ENCODE peak calls at places on chromosomes 4 and X, in seven cellular contexts. L is HCT116, S is H9, F is fibroblast of lung, X is GM23248, B is IMR-90, V is mammary epithelial cell. D is an unnamed sample.

GRCh38 chr4:10783351-10783750 is 98.8 kb upstream of the CLNK start:
- DNase-seq in X (peak), L (no peak), F (peak), B (peak), V (peak), S (no peak), D (peak)

GRCh38 chr4:132502096-132502552 is 647.0 kb upstream of the PCDH10 start:
- DNase-seq in S (no peak), X (no peak), V (no peak), F (no peak), B (no peak), L (no peak), D (no peak)

GRCh38 chrX:24506082-24506481 is 41.0 kb downstream of the PDK3 start:
- DNase-seq in X (peak), S (no peak), V (peak), F (peak), B (peak), L (no peak), D (peak)

GRCh38 chr4:127632420-127633403 is at the start of gene INTU:
- DNase-seq in V (peak), X (peak), F (peak), S (peak), B (peak), L (peak), D (peak)

GRCh38 chr4:26288308-26288982 is 32.4 kb upstream of the RBPJ start:
- DNase-seq in V (no peak), X (peak), F (peak), L (no peak), S (no peak), B (peak), D (peak)

GRCh38 chr4:61401771-61402170 is 201.6 kb downstream of the ADGRL3 start:
- DNase-seq in F (no peak), L (no peak), X (no peak), B (no peak), S (no peak), V (no peak), D (no peak)

GRCh38 chrX:25034889-25035288 is 19.1 kb upstream of the ARX start:
- DNase-seq in L (no peak), B (no peak), S (no peak), V (no peak), X (peak), F (no peak), D (no peak)

GRCh38 chr4:123250843-123251242 is 145.8 kb upstream of the SPRY1 start:
- DNase-seq in S (no peak), X (no peak), B (peak), V (peak), L (no peak), F (peak), D (no peak)

GRCh38 chr4:169945636-169946035 is 80.6 kb downstream of the MFAP3L start:
- DNase-seq in B (no peak), X (no peak), S (no peak), F (no peak), L (no peak), V (no peak), D (no peak)

GRCh38 chrX:105331244-105331643 is 110.8 kb upstream of the TEX13A start:
- DNase-seq in V (peak), S (no peak), F (peak), L (no peak), X (no peak), B (peak), D (no peak)

GRCh38 chr4:168883513-168883912 is 126.5 kb downstream of the CBR4 start:
- DNase-seq in F (peak), L (no peak), S (no peak), B (peak), X (peak), V (no peak), D (no peak)

GRCh38 chr4:170008376-170008775 is 17.8 kb downstream of the MFAP3L start:
- DNase-seq in B (no peak), X (peak), F (no peak), V (peak), L (no peak), S (no peak), D (no peak)

GRCh38 chr4:101527186-101527585 is 179.9 kb upstream of the PPP3CA start:
- DNase-seq in B (no peak), X (peak), V (peak), S (no peak), F (peak), L (no peak), D (no peak)

GRCh38 chrX:48480142-48480541 is 4.1 kb downstream of the FTSJ1 start:
- DNase-seq in B (no peak), F (no peak), V (no peak), X (no peak), L (no peak), S (no peak), D (no peak)

GRCh38 chrX:55867254-55867653 is 149.7 kb downstream of the RRAGB start:
- DNase-seq in S (no peak), V (peak), B (peak), F (peak), L (no peak), X (peak), D (no peak)

GRCh38 chr4:14837860-14838259 is 164.4 kb upstream of the CPEB2 start:
- DNase-seq in B (no peak), F (no peak), V (no peak), X (peak), L (no peak), S (peak), D (no peak)

GRCh38 chrX:103613362-103613761 is 5.6 kb downstream of the TCEAL3 start:
- DNase-seq in X (no peak), B (peak), F (no peak), V (no peak), L (no peak), S (no peak), D (no peak)

GRCh38 chrX:40834225-40834624 is 98.9 kb upstream of the MED14 start:
- DNase-seq in L (no peak), F (no peak), S (no peak), V (no peak), B (no peak), X (no peak), D (no peak)

GRCh38 chrX:100376581-100376980 is 33.5 kb downstream of the PCDH19 start:
- DNase-seq in B (peak), L (no peak), S (no peak), X (peak), V (peak), F (peak), D (peak)

GRCh38 chr4:90127706-90128345 is 632 bp downstream of the CCSER1 start:
- DNase-seq in F (peak), B (no peak), X (peak), S (no peak), L (no peak), V (peak), D (peak)
- H2AFZ ChIP-seq in F (no peak), B (peak), X (peak), S (no peak), L (peak), V (peak), D (no peak)

DNA sequence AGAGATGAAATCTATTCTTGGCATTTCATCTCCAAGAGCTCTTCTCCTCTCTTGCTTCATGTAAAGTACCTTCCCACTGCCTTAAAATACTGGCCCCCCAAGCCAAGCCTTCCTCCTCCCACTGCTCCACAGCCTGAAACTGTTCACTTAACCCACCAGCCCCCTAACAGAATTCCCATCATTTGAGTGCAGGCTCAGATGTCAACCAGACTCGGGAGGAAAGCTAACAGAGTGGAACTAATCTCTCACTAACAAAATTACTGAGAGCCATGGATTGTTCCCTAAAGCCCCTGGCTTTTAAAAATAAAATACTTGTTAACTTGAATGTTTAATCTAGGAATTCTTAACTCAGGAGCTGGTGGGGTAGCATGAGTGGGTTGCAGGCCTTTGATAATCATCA is 7.1 kb upstream of the DCUN1D4 start:
- DNase-seq in B (no peak), L (no peak), V (no peak), F (no peak), X (no peak), S (no peak), D (no peak)
- H2AFZ ChIP-seq in B (no peak), L (no peak), V (no peak), F (no peak), X (no peak), S (no peak), D (no peak)

DNA sequence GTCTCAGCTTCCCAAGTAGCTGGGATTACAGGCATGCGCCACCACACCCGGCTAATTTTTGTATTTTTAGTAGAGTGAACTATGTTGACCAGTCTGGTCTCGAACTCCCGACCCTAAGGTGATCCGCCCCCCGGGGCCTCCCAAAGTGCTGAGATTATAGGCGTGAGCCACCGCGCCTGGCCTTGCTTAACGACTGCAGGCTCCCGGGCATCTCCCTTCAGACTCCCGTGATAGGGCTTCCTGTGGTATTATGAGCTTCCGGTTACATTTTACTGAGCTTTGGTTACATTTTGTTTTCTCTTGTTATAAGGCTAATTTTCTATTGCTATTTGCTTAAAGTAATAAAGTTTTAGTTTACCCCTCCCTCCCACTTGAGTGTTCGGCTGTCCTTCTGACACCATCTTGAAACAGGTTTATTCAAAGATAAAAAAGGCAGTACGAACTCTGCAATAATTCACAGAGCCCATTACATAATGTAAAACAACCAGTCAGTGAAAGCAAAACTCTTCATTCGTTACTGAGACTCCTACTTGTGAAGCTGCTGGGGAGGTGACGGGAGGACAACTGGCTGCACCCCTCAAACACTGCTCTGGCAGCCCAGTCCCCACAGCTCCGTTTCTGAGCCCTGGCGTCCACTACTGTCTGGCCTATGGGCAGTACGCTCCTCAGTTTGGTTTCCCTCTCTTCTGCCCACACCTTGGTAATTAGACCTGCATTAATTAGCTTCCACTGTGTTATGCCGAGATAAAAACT is 795.7 kb upstream of the SLIT2 start:
- DNase-seq in L (peak), B (no peak), S (no peak), X (no peak), V (no peak), F (no peak), D (peak)
- H2AFZ ChIP-seq in L (peak), B (no peak), S (no peak), X (no peak), V (no peak), F (no peak), D (no peak)

GRCh38 chrX:153700967-153701366 is 13.2 kb downstream of the SLC6A8 start:
- DNase-seq in V (no peak), F (no peak), L (no peak), X (no peak), S (no peak), B (no peak), D (no peak)

GRCh38 chrX:153702350-153703035 is 14.8 kb downstream of the SLC6A8 start:
- DNase-seq in V (no peak), X (no peak), F (no peak), S (no peak), L (no peak), B (no peak), D (no peak)

GRCh38 chrX:153703036-153703370 is 15.3 kb downstream of the SLC6A8 start:
- DNase-seq in L (no peak), B (peak), V (no peak), F (peak), X (no peak), S (no peak), D (no peak)

GRCh38 chrX:153700376-153700945 is 12.7 kb downstream of the SLC6A8 start:
- DNase-seq in V (no peak), S (no peak), B (no peak), F (no peak), L (no peak), X (no peak), D (no peak)

GRCh38 chrX:153701706-153702105 is 14.0 kb downstream of the SLC6A8 start:
- DNase-seq in L (no peak), S (no peak), B (no peak), X (no peak), F (no peak), V (no peak), D (no peak)
- H2AFZ ChIP-seq in L (no peak), S (no peak), B (no peak), X (no peak), F (no peak), V (no peak), D (no peak)

DNA sequence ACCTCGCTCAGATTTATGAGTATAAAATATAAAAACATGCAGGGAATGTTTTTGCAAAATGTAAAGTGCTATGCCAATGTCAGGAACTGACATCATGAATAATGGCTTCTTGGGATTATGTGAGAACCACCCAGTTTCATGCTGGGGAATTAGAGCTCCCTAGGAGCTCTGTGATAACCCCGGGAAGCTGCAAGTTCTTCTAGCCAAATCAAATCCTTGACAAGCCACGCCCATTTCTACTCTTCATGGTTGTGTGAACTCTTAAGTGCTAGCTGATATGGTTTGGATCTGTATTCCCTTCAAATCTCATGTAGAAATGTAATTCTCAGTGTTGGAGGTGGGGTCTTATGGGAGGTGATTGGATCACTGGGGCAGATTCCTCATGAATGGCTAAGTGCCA is 85.8 kb upstream of the PAK3 start:
- DNase-seq in S (no peak), L (no peak), V (no peak), X (no peak), F (no peak), B (no peak), D (no peak)
- H2AFZ ChIP-seq in S (no peak), L (no peak), V (no peak), X (no peak), F (no peak), B (no peak), D (no peak)

GRCh38 chr4:134628074-134628473 is 426.5 kb upstream of the PABPC4L start:
- DNase-seq in B (no peak), V (no peak), X (no peak), F (peak), S (no peak), L (no peak), D (no peak)

GRCh38 chr4:134634301-134634700 is 432.7 kb upstream of the PABPC4L start:
- DNase-seq in B (no peak), L (no peak), X (no peak), V (no peak), S (no peak), F (no peak), D (no peak)

GRCh38 chr4:134636332-134637055 is 434.9 kb upstream of the PABPC4L start:
- DNase-seq in F (no peak), S (no peak), B (no peak), V (no peak), L (no peak), X (no peak), D (no peak)

GRCh38 chr4:134627386-134627785 is 425.8 kb upstream of the PABPC4L start:
- DNase-seq in X (no peak), F (no peak), L (no peak), B (no peak), S (peak), V (no peak), D (no peak)

DNA sequence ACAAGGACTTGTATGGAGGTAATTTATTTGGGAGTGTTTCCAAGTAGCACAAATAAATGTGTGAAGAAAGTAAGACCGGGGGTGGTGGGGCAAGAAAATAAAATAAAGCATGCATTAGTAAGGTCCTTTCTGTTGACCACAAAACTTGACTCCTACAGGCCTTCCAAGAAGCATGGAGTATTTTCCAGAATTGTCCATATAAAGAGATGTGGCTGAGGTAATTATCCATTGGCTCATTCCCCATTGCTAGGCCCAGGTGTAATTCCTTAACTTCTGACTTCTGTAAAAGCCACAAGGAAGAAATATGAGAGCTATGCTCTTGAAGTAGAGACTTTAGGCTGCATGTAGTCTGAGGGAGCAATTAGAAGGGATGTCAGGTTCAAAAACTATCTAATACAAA is 430.5 kb upstream of the PABPC4L start:
- DNase-seq in B (no peak), V (no peak), X (no peak), L (no peak), S (no peak), F (peak), D (peak)
- H2AFZ ChIP-seq in B (no peak), V (no peak), X (no peak), L (no peak), S (no peak), F (no peak), D (no peak)

DNA sequence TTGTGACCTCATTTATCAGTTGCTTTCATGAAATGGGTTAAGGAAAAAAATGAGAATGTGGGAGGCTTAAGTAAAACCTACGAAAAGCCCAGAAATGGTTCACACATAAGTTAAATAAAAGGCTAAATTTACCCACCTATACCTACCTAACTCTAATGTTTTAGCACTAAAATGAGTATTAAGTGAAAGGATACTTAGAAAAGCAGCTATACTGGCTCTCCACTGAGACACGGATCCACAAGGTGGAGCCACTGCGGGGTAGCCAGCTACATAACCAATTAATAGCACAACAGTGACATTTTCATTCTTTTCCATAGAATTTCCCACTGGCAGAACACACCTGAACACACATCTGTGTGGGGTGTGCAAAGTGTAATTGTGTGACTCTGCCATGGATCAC is 101.9 kb downstream of the MAML3 start:
- DNase-seq in S (no peak), V (peak), B (peak), L (peak), F (peak), X (peak), D (no peak)
- H2AFZ ChIP-seq in S (no peak), V (no peak), B (no peak), L (no peak), F (no peak), X (no peak), D (no peak)

GRCh38 chrX:22196151-22196550 is 76.6 kb upstream of the CBLL2 start:
- DNase-seq in L (no peak), V (no peak), F (no peak), S (no peak), X (peak), B (no peak), D (no peak)

GRCh38 chrX:22194207-22194606 is 78.5 kb upstream of the CBLL2 start:
- DNase-seq in F (no peak), S (no peak), X (no peak), L (no peak), B (no peak), V (no peak), D (no peak)

DNA sequence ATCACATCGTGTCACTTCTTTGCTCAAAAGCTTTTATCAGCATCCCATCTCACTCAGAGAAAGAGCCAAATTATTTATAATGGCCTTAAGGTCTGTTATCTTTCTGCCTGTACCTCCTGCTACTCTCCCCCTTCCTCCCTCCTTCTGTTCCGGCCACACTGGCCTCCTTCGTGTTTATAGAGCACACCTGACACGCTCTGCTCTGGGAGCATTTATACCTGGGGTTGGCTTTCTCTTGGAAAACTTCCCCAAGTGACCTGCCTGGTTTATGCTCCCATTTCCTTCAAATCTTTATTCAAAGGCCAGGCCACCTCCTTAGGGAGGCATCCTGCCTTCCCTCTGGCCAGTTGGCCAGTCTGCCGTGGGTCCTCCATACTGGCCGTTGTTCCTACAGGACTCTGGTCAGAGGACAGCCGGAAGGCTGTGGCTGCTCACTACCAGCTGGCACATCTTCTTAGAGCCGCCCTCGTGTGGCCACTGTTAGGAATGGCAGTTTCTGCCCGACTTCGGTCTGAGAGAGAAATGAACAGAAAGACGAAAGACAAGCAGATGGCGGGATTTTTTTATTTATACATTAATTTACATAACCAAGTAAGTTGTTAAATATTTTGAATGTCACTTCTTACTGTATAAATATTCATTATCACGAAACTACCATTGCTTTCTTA is 80.2 kb upstream of the CBLL2 start:
- DNase-seq in X (peak), S (peak), F (peak), V (peak), B (peak), L (peak), D (peak)
- H2AFZ ChIP-seq in X (peak), S (no peak), F (no peak), V (peak), B (peak), L (no peak), D (peak)

GRCh38 chr4:177032341-177032740 is 239.6 kb upstream of the VEGFC start:
- DNase-seq in S (no peak), F (no peak), B (no peak), L (no peak), X (no peak), V (no peak), D (no peak)
- H2AFZ ChIP-seq in S (no peak), F (no peak), B (no peak), L (no peak), X (no peak), V (no peak), D (no peak)